ENCODE peak calls at places on chromosomes 16 and 17, in five cellular contexts. Q is putamen; A is NCI-H460; D is AG08396; Y is activated CD4-positive, alpha-beta T cell treated with anti-CD3 and anti-CD28 coated beads, Interleukin-2, amount 50 U/mL, for 4 hours. J is an unnamed sample.

GRCh38 chr17:70829876-70830275 is 660.5 kb downstream of the KCNJ2 start:
- DNase-seq in Y (no peak), A (no peak), D (no peak), Q (no peak), J (no peak)

GRCh38 chr16:84718-85452 is 6.9 kb downstream of the MPG start:
- DNase-seq in Y (peak), D (peak), Q (no peak), A (no peak), J (peak)

GRCh38 chr17:77645441-77646430 is 312.8 kb upstream of the TNRC6C start:
- DNase-seq in A (no peak), D (no peak), Y (peak), Q (no peak), J (no peak)

GRCh38 chr17:2397247-2398171 is 3.4 kb downstream of the MNT start:
- DNase-seq in Q (no peak), A (no peak), D (no peak), Y (no peak), J (no peak)

GRCh38 chr17:78958556-78959191 is 21.0 kb downstream of the LGALS3BP start:
- DNase-seq in Y (no peak), Q (no peak), D (no peak), A (no peak), J (no peak)

GRCh38 chr17:36123431-36123830 is 19.8 kb downstream of the CCL4 start:
- DNase-seq in Q (no peak), A (no peak), D (no peak), Y (no peak), J (no peak)

GRCh38 chr16:21645261-21645721 is 7.1 kb downstream of the IGSF6 start:
- DNase-seq in Y (peak), D (peak), Q (no peak), A (no peak), J (no peak)

GRCh38 chr17:32909787-32910369 is 18.1 kb upstream of the TMEM98 start:
- DNase-seq in Y (peak), D (peak), Q (peak), A (peak), J (peak)

GRCh38 chr16:12276631-12277030 is 300.1 kb downstream of the SNX29 start:
- DNase-seq in D (no peak), Q (no peak), A (no peak), Y (no peak), J (no peak)

GRCh38 chr17:18889658-18890057 is 31.7 kb downstream of the PRPSAP2 start:
- DNase-seq in D (no peak), A (no peak), Q (no peak), Y (no peak), J (no peak)

GRCh38 chr17:64019486-64020067 is 856 bp downstream of the ICAM2 start:
- DNase-seq in A (no peak), Q (no peak), Y (no peak), D (no peak), J (no peak)

GRCh38 chr17:27559996-27560481 is 70.9 kb upstream of the LGALS9 start:
- DNase-seq in Q (peak), A (peak), D (peak), Y (no peak), J (peak)

GRCh38 chr16:82034981-82035612 is at the start of gene HSD17B2:
- DNase-seq in D (no peak), Y (no peak), Q (no peak), A (no peak), J (no peak)

GRCh38 chr16:26301516-26301915 is 609.8 kb downstream of the HS3ST4 start:
- DNase-seq in D (no peak), A (no peak), Y (no peak), Q (no peak), J (no peak)

GRCh38 chr17:50101346-50102163 is 6.4 kb downstream of the PDK2 start:
- DNase-seq in Y (no peak), D (peak), A (no peak), Q (no peak), J (no peak)

GRCh38 chr17:77489898-77490265 is 349.1 kb downstream of the SEC14L1 start:
- DNase-seq in Y (no peak), D (no peak), A (no peak), Q (peak), J (no peak)